ENCODE peak calls at places on chromosomes 7 and 10, in seven cellular contexts. I is NCI-H1092 treated with DMSO at 0.1 percent for 48 hours; N is stimulated activated CD4-positive, alpha-beta T cell treated with anti-CD3 and anti-CD28 coated beads, Interleukin-1b, Interleukin-23, amount 100 ng/mL, for 1 hour; B is CD8-positive, alpha-beta T cell; H is amniotic stem cell; Z is activated effector memory CD4-positive, alpha-beta T cell treated with anti-CD3 and anti-CD28 coated beads, Interleukin-2, amount 50 U/mL, for 16 hours; R is stimulated activated CD8-positive, alpha-beta memory T cell treated with anti-CD3 and anti-CD28 coated beads, Interleukin-4, amount 100 ng/mL, for 24 hours. C is an unnamed sample.

GRCh38 chr10:114131094-114131493 is 42.9 kb downstream of the CCDC186 start:
- DNase-seq in I (no peak), N (no peak), B (no peak), H (no peak), Z (no peak), R (no peak), C (no peak)

GRCh38 chr10:102243304-102243703 is 2.0 kb upstream of the PITX3 start:
- DNase-seq in I (no peak), N (no peak), B (no peak), H (no peak), Z (no peak), R (no peak), C (no peak)

GRCh38 chr10:122263971-122264370 is 7.1 kb upstream of the BTBD16 start:
- DNase-seq in I (no peak), N (no peak), B (no peak), H (peak; percentile 53), Z (no peak), R (no peak), C (no peak)

GRCh38 chr10:49666685-49667084 is 12.8 kb upstream of the C10orf53 start:
- DNase-seq in I (no peak), N (no peak), B (peak; percentile 19), H (no peak), Z (no peak), R (no peak), C (no peak)

GRCh38 chr7:136009488-136010079 is 32.4 kb upstream of the MTPN start:
- DNase-seq in I (peak; percentile 65), N (no peak), B (no peak), H (peak; percentile 73), Z (no peak), R (no peak), C (no peak)

GRCh38 chr10:63054889-63055606 is 78.1 kb upstream of the NRBF2 start:
- DNase-seq in I (no peak), N (no peak), B (no peak), H (no peak), Z (no peak), R (no peak), C (no peak)

GRCh38 chr7:152231089-152231488 is 204.7 kb downstream of the KMT2C start:
- DNase-seq in I (no peak), N (no peak), B (no peak), H (no peak), Z (no peak), R (no peak), C (no peak)

GRCh38 chr7:41145656-41146055 is 557.2 kb downstream of the INHBA start:
- DNase-seq in I (no peak), N (no peak), B (no peak), H (no peak), Z (no peak), R (no peak), C (no peak)

GRCh38 chr10:6843477-6843876 is 263.4 kb upstream of the PRKCQ start:
- DNase-seq in I (no peak), N (no peak), B (no peak), H (no peak), Z (no peak), R (no peak), C (no peak)

GRCh38 chr7:113199841-113200240 is 81.5 kb upstream of the SMIM30 start:
- DNase-seq in I (no peak), N (no peak), B (no peak), H (peak; percentile 57), Z (no peak), R (no peak), C (no peak)

GRCh38 chr7:3301472-3301778 is 373 bp downstream of the SDK1 start:
- DNase-seq in I (no peak), N (no peak), B (no peak), H (no peak), Z (no peak), R (no peak), C (no peak)

GRCh38 chr10:123284022-123284421 is 129.8 kb downstream of the BUB3 start:
- DNase-seq in I (peak; percentile 11), N (no peak), B (no peak), H (no peak), Z (no peak), R (no peak), C (no peak)

GRCh38 chr7:130114374-130114773 is 44.0 kb downstream of the KLHDC10 start:
- DNase-seq in I (no peak), N (no peak), B (no peak), H (no peak), Z (no peak), R (no peak), C (no peak)

GRCh38 chr7:94049615-94050014 is 45.5 kb upstream of the BET1 start:
- DNase-seq in I (no peak), N (no peak), B (no peak), H (no peak), Z (no peak), R (no peak), C (no peak)

GRCh38 chr10:121675344-121675743 is 77.1 kb upstream of the FGFR2 start:
- DNase-seq in I (no peak), N (no peak), B (no peak), H (no peak), Z (no peak), R (no peak), C (no peak)

GRCh38 chr7:64884085-64884912 is 18.8 kb upstream of the ZNF273 start:
- DNase-seq in I (no peak), N (no peak), B (peak; percentile 35), H (no peak), Z (peak; percentile 27), R (no peak), C (no peak)

GRCh38 chr7:79302281-79302680 is 151.2 kb downstream of the MAGI2 start:
- DNase-seq in I (no peak), N (no peak), B (no peak), H (no peak), Z (no peak), R (no peak), C (no peak)

GRCh38 chr7:93933190-93933589 is 11.7 kb downstream of the GNG11 start:
- DNase-seq in I (no peak), N (no peak), B (no peak), H (no peak), Z (no peak), R (no peak), C (no peak)

GRCh38 chr7:30924624-30925023 is 13.0 kb downstream of the AQP1 start:
- DNase-seq in I (no peak), N (no peak), B (no peak), H (no peak), Z (peak; percentile 45), R (no peak), C (no peak)

GRCh38 chr10:96632974-96633373 is 46.2 kb upstream of the TM9SF3 start:
- DNase-seq in I (peak; percentile 18), N (no peak), B (no peak), H (no peak), Z (no peak), R (no peak), C (no peak)

GRCh38 chr7:137774793-137775201 is 72.0 kb downstream of the DGKI start:
- DNase-seq in I (no peak), N (no peak), B (no peak), H (peak; percentile 20), Z (no peak), R (no peak), C (no peak)

GRCh38 chr10:132546567-132547420 is 9.2 kb downstream of the INPP5A start:
- DNase-seq in I (peak; percentile 11), N (no peak), B (no peak), H (no peak), Z (peak; percentile 62), R (no peak), C (no peak)

GRCh38 chr7:23315366-23315765 is 16.2 kb downstream of the MALSU1 start:
- DNase-seq in I (no peak), N (no peak), B (no peak), H (no peak), Z (no peak), R (no peak), C (no peak)

GRCh38 chr10:100356067-100357017 is 9.3 kb downstream of the SCD start:
- DNase-seq in I (no peak), N (no peak), B (no peak), H (no peak), Z (no peak), R (no peak), C (no peak)

GRCh38 chr10:71696635-71697326 is 22.8 kb downstream of the C10orf105 start:
- DNase-seq in I (peak; percentile 10), N (peak; percentile 52), B (peak; percentile 81), H (no peak), Z (peak; percentile 88), R (peak; percentile 45), C (peak; percentile 63)

GRCh38 chr10:53091574-53091973 is 319.0 kb upstream of the MBL2 start:
- DNase-seq in I (no peak), N (no peak), B (no peak), H (no peak), Z (no peak), R (no peak), C (no peak)

GRCh38 chr7:154339169-154339568 is 287.0 kb downstream of the DPP6 start:
- DNase-seq in I (no peak), N (no peak), B (no peak), H (no peak), Z (no peak), R (no peak), C (no peak)

GRCh38 chr7:116950889-116951351 is 2.4 kb upstream of the ST7 start:
- DNase-seq in I (no peak), N (no peak), B (no peak), H (no peak), Z (no peak), R (no peak), C (no peak)

GRCh38 chr10:122441961-122442360 is 12.5 kb upstream of the ARMS2 start:
- DNase-seq in I (no peak), N (no peak), B (no peak), H (no peak), Z (no peak), R (no peak), C (no peak)

GRCh38 chr10:116708386-116708785 is 34.0 kb downstream of the HSPA12A start:
- DNase-seq in I (no peak), N (no peak), B (no peak), H (no peak), Z (no peak), R (no peak), C (no peak)

GRCh38 chr7:37006764-37007163 is 282.5 kb upstream of the AOAH start:
- DNase-seq in I (no peak), N (no peak), B (no peak), H (no peak), Z (no peak), R (no peak), C (no peak)

GRCh38 chr7:43577485-43577951 is 5.4 kb upstream of the STK17A start:
- DNase-seq in I (no peak), N (no peak), B (no peak), H (no peak), Z (no peak), R (no peak), C (no peak)

GRCh38 chr10:111384556-111384955 is 307.7 kb downstream of the ADRA2A start:
- DNase-seq in I (no peak), N (no peak), B (no peak), H (no peak), Z (no peak), R (no peak), C (no peak)

C was measured in T-cell.